ENCODE peak calls at places on chromosomes 2 and 18, in six cellular contexts. U, Z, W, Q, Y and H are unnamed samples.
A peak's percentile ranks its signal among the peaks of the same experiment; 100 is the strongest.

GRCh38 chr2:233470839-233471238 is 95.7 kb downstream of the USP40 start:
- DNase-seq in U (no peak), Z (no peak), W (no peak), Q (no peak), Y (no peak), H (no peak)

GRCh38 chr2:85777441-85777861 is 23.7 kb downstream of the ATOH8 start:
- DNase-seq in U (no peak), Z (no peak), W (no peak), Q (no peak), Y (no peak), H (no peak)

GRCh38 chr2:182324665-182325064 is 102.2 kb downstream of the PDE1A start:
- DNase-seq in U (no peak), Z (no peak), W (no peak), Q (no peak), Y (peak; percentile 64), H (no peak)

GRCh38 chr2:240287011-240287410 is 146.6 kb upstream of the OTOS start:
- DNase-seq in U (no peak), Z (no peak), W (no peak), Q (no peak), Y (no peak), H (no peak)

GRCh38 chr2:239832101-239832994 is 192.8 kb downstream of the NDUFA10 start:
- DNase-seq in U (no peak), Z (no peak), W (no peak), Q (no peak), Y (no peak), H (no peak)

GRCh38 chr18:42287047-42287446 is 332.0 kb downstream of the PIK3C3 start:
- DNase-seq in U (no peak), Z (no peak), W (no peak), Q (no peak), Y (no peak), H (no peak)

GRCh38 chr2:239388236-239389151 is 12.3 kb downstream of the HDAC4 start:
- DNase-seq in U (no peak), Z (no peak), W (no peak), Q (no peak), Y (no peak), H (no peak)

GRCh38 chr2:108583903-108584520 is 49.7 kb downstream of the LIMS1 start:
- DNase-seq in U (peak; percentile 55), Z (peak; percentile 93), W (peak; percentile 55), Q (no peak), Y (peak; percentile 88), H (peak; percentile 9)

GRCh38 chr2:17901246-17901645 is 22.8 kb downstream of the KCNS3 start:
- DNase-seq in U (peak; percentile 89), Z (peak; percentile 96), W (no peak), Q (no peak), Y (no peak), H (no peak)

GRCh38 chr2:118974103-118974911 is 32.3 kb downstream of the MARCO start:
- DNase-seq in U (no peak), Z (no peak), W (no peak), Q (no peak), Y (no peak), H (no peak)